ENCODE peak calls at places on chromosomes 6 and 20, in nine cellular contexts. One of them, this sample, is unnamed.

GRCh38 chr6:111871725-111872520 is 1.3 kb downstream of the FYN start:
- DNase-seq in ovary: peak
- DNase-seq in HCT116: no peak
- DNase-seq in body of pancreas: no peak
- DNase-seq in breast epithelium: no peak
- DNase-seq in vagina: no peak
- DNase-seq in Peyer's patch: no peak
- DNase-seq in transverse colon: peak
- DNase-seq in GM12878: no peak
- DNase-seq in this sample: peak

GRCh38 chr6:3190779-3191178 is 33.4 kb upstream of the TUBB2A start:
- DNase-seq in GM12878: no peak
- DNase-seq in body of pancreas: no peak
- DNase-seq in vagina: no peak
- DNase-seq in HCT116: no peak
- DNase-seq in ovary: no peak
- DNase-seq in Peyer's patch: no peak
- DNase-seq in transverse colon: no peak
- DNase-seq in breast epithelium: no peak
- DNase-seq in this sample: no peak

GRCh38 chr20:62448788-62449187 is 21.4 kb upstream of the RBBP8NL start:
- DNase-seq in transverse colon: no peak
- DNase-seq in Peyer's patch: no peak
- DNase-seq in vagina: no peak
- DNase-seq in ovary: no peak
- DNase-seq in HCT116: no peak
- DNase-seq in breast epithelium: no peak
- DNase-seq in GM12878: no peak
- DNase-seq in body of pancreas: no peak
- DNase-seq in this sample: no peak

GRCh38 chr6:99219788-99220187 is 129.7 kb downstream of the FAXC start:
- DNase-seq in breast epithelium: no peak
- DNase-seq in Peyer's patch: no peak
- DNase-seq in GM12878: no peak
- DNase-seq in body of pancreas: peak
- DNase-seq in ovary: no peak
- DNase-seq in transverse colon: no peak
- DNase-seq in vagina: no peak
- DNase-seq in HCT116: peak
- DNase-seq in this sample: no peak

GRCh38 chr6:168908166-168908565 is 345.5 kb downstream of the THBS2 start:
- DNase-seq in body of pancreas: no peak
- DNase-seq in ovary: no peak
- DNase-seq in vagina: no peak
- DNase-seq in transverse colon: no peak
- DNase-seq in breast epithelium: no peak
- DNase-seq in HCT116: no peak
- DNase-seq in Peyer's patch: no peak
- DNase-seq in GM12878: no peak
- DNase-seq in this sample: no peak

GRCh38 chr6:137799950-137800568 is 67.0 kb upstream of the TNFAIP3 start:
- DNase-seq in body of pancreas: peak
- DNase-seq in transverse colon: peak
- DNase-seq in Peyer's patch: peak
- DNase-seq in HCT116: peak
- DNase-seq in GM12878: no peak
- DNase-seq in breast epithelium: no peak
- DNase-seq in vagina: no peak
- DNase-seq in ovary: no peak
- DNase-seq in this sample: no peak

GRCh38 chr6:43644940-43645612 is at the start of gene RSPH9:
- DNase-seq in body of pancreas: peak
- DNase-seq in GM12878: no peak
- DNase-seq in ovary: peak
- DNase-seq in vagina: no peak
- DNase-seq in breast epithelium: peak
- DNase-seq in Peyer's patch: peak
- DNase-seq in transverse colon: peak
- DNase-seq in HCT116: no peak
- DNase-seq in this sample: peak

GRCh38 chr20:8133816-8134451 is 1.9 kb downstream of the PLCB1 start:
- DNase-seq in body of pancreas: no peak
- DNase-seq in Peyer's patch: no peak
- DNase-seq in GM12878: no peak
- DNase-seq in ovary: no peak
- DNase-seq in HCT116: no peak
- DNase-seq in breast epithelium: no peak
- DNase-seq in transverse colon: no peak
- DNase-seq in vagina: no peak
- DNase-seq in this sample: no peak

GRCh38 chr6:33021917-33022316 is 12.5 kb upstream of the HLA-DOA start:
- DNase-seq in GM12878: no peak
- DNase-seq in transverse colon: no peak
- DNase-seq in vagina: no peak
- DNase-seq in breast epithelium: no peak
- DNase-seq in ovary: no peak
- DNase-seq in body of pancreas: no peak
- DNase-seq in HCT116: no peak
- DNase-seq in Peyer's patch: no peak
- DNase-seq in this sample: no peak

GRCh38 chr20:11888648-11889047 is 29.0 kb upstream of the BTBD3 start:
- DNase-seq in body of pancreas: no peak
- DNase-seq in HCT116: no peak
- DNase-seq in GM12878: no peak
- DNase-seq in breast epithelium: no peak
- DNase-seq in vagina: no peak
- DNase-seq in Peyer's patch: no peak
- DNase-seq in ovary: no peak
- DNase-seq in transverse colon: no peak
- DNase-seq in this sample: no peak

GRCh38 chr20:11894072-11894471 is 23.6 kb upstream of the BTBD3 start:
- DNase-seq in HCT116: no peak
- DNase-seq in Peyer's patch: no peak
- DNase-seq in vagina: no peak
- DNase-seq in transverse colon: peak
- DNase-seq in body of pancreas: no peak
- DNase-seq in ovary: no peak
- DNase-seq in GM12878: no peak
- DNase-seq in breast epithelium: no peak
- DNase-seq in this sample: no peak

GRCh38 chr20:11891827-11892521 is 25.7 kb upstream of the BTBD3 start:
- DNase-seq in vagina: no peak
- DNase-seq in transverse colon: peak
- DNase-seq in ovary: peak
- DNase-seq in Peyer's patch: peak
- DNase-seq in HCT116: peak
- DNase-seq in GM12878: peak
- DNase-seq in breast epithelium: peak
- DNase-seq in body of pancreas: peak
- DNase-seq in this sample: peak

GRCh38 chr20:11890331-11891080 is 27.2 kb upstream of the BTBD3 start:
- DNase-seq in ovary: peak
- DNase-seq in transverse colon: peak
- DNase-seq in Peyer's patch: peak
- DNase-seq in HCT116: peak
- DNase-seq in GM12878: peak
- DNase-seq in vagina: no peak
- DNase-seq in body of pancreas: peak
- DNase-seq in breast epithelium: peak
- DNase-seq in this sample: peak

DNA sequence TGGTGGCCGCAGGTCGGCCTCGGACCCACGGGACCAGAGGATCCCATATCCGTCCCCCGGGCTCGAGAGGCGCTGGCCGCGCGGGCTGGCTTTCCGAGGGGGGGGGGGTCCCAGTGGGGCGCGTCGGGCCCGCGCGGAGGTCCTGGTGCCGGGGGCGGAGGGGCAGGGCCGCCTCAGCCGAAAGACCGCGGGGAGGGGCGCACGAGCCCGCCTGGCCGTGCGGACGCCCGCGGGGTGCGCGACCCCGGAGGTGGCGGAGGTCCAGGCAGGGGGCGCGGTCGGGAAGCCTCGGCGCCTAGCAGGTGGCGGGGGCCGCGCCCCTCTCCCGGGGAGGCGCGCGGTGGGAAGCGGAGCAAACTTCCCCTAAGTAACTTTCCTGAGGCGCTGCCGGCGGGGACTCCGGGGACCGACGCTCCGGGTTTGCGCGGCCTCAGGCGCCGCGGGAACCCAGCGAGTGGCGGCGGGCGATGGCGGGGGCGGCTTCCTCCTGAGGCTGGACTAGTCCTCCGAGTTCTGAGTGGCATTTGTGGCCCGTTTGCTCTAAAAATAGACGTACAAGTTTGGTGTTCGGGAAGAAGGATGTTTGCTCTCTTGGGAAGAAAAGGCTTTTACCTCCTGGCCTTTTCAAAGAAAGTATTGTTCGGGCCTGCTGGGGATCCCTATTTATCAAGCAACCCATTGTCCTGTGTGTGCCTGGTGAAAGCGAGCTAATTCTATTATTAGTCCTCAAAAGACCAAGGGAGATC is 26.4 kb upstream of the BTBD3 start:
- DNase-seq in HCT116: no peak
- DNase-seq in body of pancreas: peak
- DNase-seq in vagina: no peak
- DNase-seq in breast epithelium: peak
- DNase-seq in GM12878: no peak
- DNase-seq in Peyer's patch: peak
- DNase-seq in transverse colon: peak
- DNase-seq in ovary: peak
- DNase-seq in this sample: peak
- TF ChIP-seq POLR2A in HCT116: no peak
- TF ChIP-seq POLR2A in body of pancreas: peak
- TF ChIP-seq POLR2A in vagina: no peak
- TF ChIP-seq POLR2A in breast epithelium: no peak
- TF ChIP-seq POLR2A in GM12878: no peak
- TF ChIP-seq POLR2A in Peyer's patch: no peak
- TF ChIP-seq POLR2A in transverse colon: peak
- TF ChIP-seq POLR2A in ovary: no peak
- TF ChIP-seq POLR2A in this sample: no peak

GRCh38 chr6:26173836-26174144 is 86.6 kb downstream of the HFE start:
- DNase-seq in vagina: no peak
- DNase-seq in HCT116: no peak
- DNase-seq in transverse colon: no peak
- DNase-seq in Peyer's patch: no peak
- DNase-seq in ovary: no peak
- DNase-seq in breast epithelium: no peak
- DNase-seq in GM12878: no peak
- DNase-seq in body of pancreas: no peak
- DNase-seq in this sample: no peak
- TF ChIP-seq POLR2A in vagina: no peak
- TF ChIP-seq POLR2A in HCT116: no peak
- TF ChIP-seq POLR2A in transverse colon: no peak
- TF ChIP-seq POLR2A in Peyer's patch: no peak
- TF ChIP-seq POLR2A in ovary: no peak
- TF ChIP-seq POLR2A in breast epithelium: no peak
- TF ChIP-seq POLR2A in GM12878: no peak
- TF ChIP-seq POLR2A in body of pancreas: no peak
- TF ChIP-seq POLR2A in this sample: no peak

DNA sequence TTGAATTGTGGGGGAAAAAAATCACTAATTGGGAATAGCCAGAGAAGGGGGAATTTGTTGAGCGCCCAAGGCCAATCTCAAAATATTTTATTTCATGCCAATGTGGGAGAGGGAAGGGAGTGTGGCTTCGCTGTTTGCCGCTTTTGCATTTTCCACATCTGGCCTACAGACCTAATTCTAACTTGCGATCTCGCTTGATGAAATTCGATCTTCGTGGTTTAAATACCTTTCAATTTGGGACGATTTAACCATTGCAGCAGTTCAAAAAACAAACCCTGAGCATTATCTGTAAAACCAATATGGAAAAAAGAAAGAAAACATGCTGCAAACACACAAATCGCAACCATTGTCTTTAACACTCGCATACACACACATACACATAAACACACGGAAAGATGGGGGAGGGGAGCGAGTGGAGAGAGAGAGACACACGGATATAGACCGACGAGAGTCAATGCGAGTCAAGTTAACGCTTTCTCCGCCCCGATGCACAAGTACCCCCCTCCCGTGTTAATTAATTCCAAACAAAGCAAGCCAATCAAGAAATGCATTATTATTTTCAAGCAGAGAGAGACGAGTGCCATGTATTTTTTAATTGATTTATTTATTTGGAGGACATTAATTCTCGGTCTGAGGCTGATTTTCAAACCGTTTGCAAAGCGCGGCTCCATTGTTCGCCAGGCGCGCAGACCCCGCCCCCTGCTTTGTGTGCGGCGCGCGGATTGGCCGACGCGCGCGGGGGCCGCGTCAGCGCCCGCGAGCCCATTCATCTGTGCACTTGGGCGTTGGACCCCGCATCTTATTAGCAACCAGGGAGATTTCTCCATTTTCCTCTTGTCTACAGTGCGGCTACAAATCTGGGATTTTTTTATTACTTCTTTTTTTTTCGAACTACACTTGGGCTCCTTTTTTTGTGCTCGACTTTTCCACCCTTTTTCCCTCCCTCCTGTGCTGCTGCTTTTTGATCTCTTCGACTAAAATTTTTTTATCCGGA is at the start of gene MARCKS:
- DNase-seq in GM12878: no peak
- DNase-seq in transverse colon: peak
- DNase-seq in ovary: peak
- DNase-seq in HCT116: peak
- DNase-seq in vagina: peak
- DNase-seq in breast epithelium: peak
- DNase-seq in Peyer's patch: peak
- DNase-seq in body of pancreas: peak
- DNase-seq in this sample: peak
- TF ChIP-seq POLR2A in GM12878: peak
- TF ChIP-seq POLR2A in transverse colon: peak
- TF ChIP-seq POLR2A in ovary: peak
- TF ChIP-seq POLR2A in HCT116: peak
- TF ChIP-seq POLR2A in vagina: peak
- TF ChIP-seq POLR2A in breast epithelium: peak
- TF ChIP-seq POLR2A in Peyer's patch: peak
- TF ChIP-seq POLR2A in body of pancreas: peak
- TF ChIP-seq POLR2A in this sample: peak

DNA sequence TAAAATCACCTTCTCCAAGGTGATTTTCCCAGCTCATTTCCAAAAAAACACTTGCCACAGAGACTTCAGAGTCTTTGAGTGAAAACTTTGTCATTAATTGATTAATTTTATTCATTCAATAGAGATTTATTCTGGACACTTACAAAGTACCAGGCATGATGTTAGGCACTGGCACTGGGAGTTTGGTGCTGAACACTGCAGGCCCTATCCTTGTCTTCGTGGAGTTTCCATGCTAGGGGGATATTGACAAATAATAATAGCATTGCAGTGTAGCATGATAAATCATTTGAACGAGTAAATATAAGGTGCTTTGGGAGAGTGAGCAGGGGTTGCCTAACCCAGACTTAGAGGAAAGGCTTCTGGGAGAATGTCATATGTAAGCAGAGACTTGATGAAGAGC is 145.7 kb downstream of the SOX4 start:
- DNase-seq in body of pancreas: no peak
- DNase-seq in HCT116: no peak
- DNase-seq in breast epithelium: no peak
- DNase-seq in vagina: no peak
- DNase-seq in Peyer's patch: no peak
- DNase-seq in ovary: no peak
- DNase-seq in transverse colon: no peak
- DNase-seq in GM12878: no peak
- DNase-seq in this sample: no peak
- TF ChIP-seq POLR2A in body of pancreas: no peak
- TF ChIP-seq POLR2A in HCT116: no peak
- TF ChIP-seq POLR2A in breast epithelium: no peak
- TF ChIP-seq POLR2A in vagina: no peak
- TF ChIP-seq POLR2A in Peyer's patch: no peak
- TF ChIP-seq POLR2A in ovary: no peak
- TF ChIP-seq POLR2A in transverse colon: no peak
- TF ChIP-seq POLR2A in GM12878: no peak
- TF ChIP-seq POLR2A in this sample: no peak